ENCODE peak calls at places on chromosomes 5 and 9, in eight cellular contexts. One of them, this sample, is unnamed. For H3K36me3, the result is how much of the 10 kb centered on the place peaks cover.

GRCh38 chr5:82551840-82552385 is 273.8 kb upstream of the RPS23 start:
- DNase-seq in mammary epithelial cell: no peak
- DNase-seq in heart left ventricle: no peak
- DNase-seq in left lung: no peak
- DNase-seq in kidney: no peak
- DNase-seq in lower lobe of right lung: no peak
- DNase-seq in cardiac muscle cell: no peak
- DNase-seq in transverse colon: no peak
- DNase-seq in this sample: no peak

GRCh38 chr9:98317134-98317857 is 61.8 kb upstream of the TBC1D2 start:
- DNase-seq in mammary epithelial cell: no peak
- DNase-seq in heart left ventricle: no peak
- DNase-seq in left lung: no peak
- DNase-seq in kidney: peak
- DNase-seq in lower lobe of right lung: no peak
- DNase-seq in cardiac muscle cell: no peak
- DNase-seq in transverse colon: no peak
- DNase-seq in this sample: no peak

GRCh38 chr9:8604201-8604600 is 804.6 kb upstream of the DMAC1 start:
- DNase-seq in mammary epithelial cell: no peak
- DNase-seq in heart left ventricle: no peak
- DNase-seq in left lung: no peak
- DNase-seq in kidney: no peak
- DNase-seq in lower lobe of right lung: no peak
- DNase-seq in cardiac muscle cell: no peak
- DNase-seq in transverse colon: no peak
- DNase-seq in this sample: no peak

GRCh38 chr9:114224247-114224610 is 68.9 kb downstream of the COL27A1 start:
- DNase-seq in mammary epithelial cell: peak
- DNase-seq in heart left ventricle: no peak
- DNase-seq in left lung: no peak
- DNase-seq in kidney: no peak
- DNase-seq in lower lobe of right lung: no peak
- DNase-seq in cardiac muscle cell: no peak
- DNase-seq in transverse colon: no peak
- DNase-seq in this sample: no peak

GRCh38 chr5:152470167-152470566 is 65.1 kb upstream of the NMUR2 start:
- DNase-seq in mammary epithelial cell: no peak
- DNase-seq in heart left ventricle: no peak
- DNase-seq in left lung: no peak
- DNase-seq in kidney: no peak
- DNase-seq in lower lobe of right lung: no peak
- DNase-seq in cardiac muscle cell: no peak
- DNase-seq in transverse colon: no peak
- DNase-seq in this sample: no peak

GRCh38 chr9:131420913-131421312 is 27.0 kb downstream of the PRRC2B start:
- DNase-seq in mammary epithelial cell: peak
- DNase-seq in heart left ventricle: no peak
- DNase-seq in left lung: peak
- DNase-seq in kidney: no peak
- DNase-seq in lower lobe of right lung: no peak
- DNase-seq in cardiac muscle cell: no peak
- DNase-seq in transverse colon: no peak
- DNase-seq in this sample: no peak

GRCh38 chr5:145568581-145568980 is 266.6 kb downstream of the PRELID2 start:
- DNase-seq in mammary epithelial cell: peak
- DNase-seq in heart left ventricle: no peak
- DNase-seq in left lung: no peak
- DNase-seq in kidney: no peak
- DNase-seq in lower lobe of right lung: no peak
- DNase-seq in cardiac muscle cell: no peak
- DNase-seq in transverse colon: no peak
- DNase-seq in this sample: no peak

GRCh38 chr9:130288926-130289705 is 23.6 kb downstream of the HMCN2 start:
- DNase-seq in mammary epithelial cell: no peak
- DNase-seq in heart left ventricle: no peak
- DNase-seq in left lung: no peak
- DNase-seq in kidney: peak
- DNase-seq in lower lobe of right lung: no peak
- DNase-seq in cardiac muscle cell: no peak
- DNase-seq in transverse colon: no peak
- DNase-seq in this sample: no peak

GRCh38 chr9:112555091-112555643 is 68.5 kb downstream of the KIAA1958 start:
- DNase-seq in mammary epithelial cell: peak
- DNase-seq in heart left ventricle: no peak
- DNase-seq in left lung: no peak
- DNase-seq in kidney: no peak
- DNase-seq in lower lobe of right lung: no peak
- DNase-seq in cardiac muscle cell: no peak
- DNase-seq in transverse colon: no peak
- DNase-seq in this sample: no peak

GRCh38 chr9:22240619-22241018 is 206.0 kb upstream of the DMRTA1 start:
- DNase-seq in mammary epithelial cell: peak
- DNase-seq in heart left ventricle: no peak
- DNase-seq in left lung: no peak
- DNase-seq in kidney: no peak
- DNase-seq in lower lobe of right lung: no peak
- DNase-seq in cardiac muscle cell: no peak
- DNase-seq in transverse colon: no peak
- DNase-seq in this sample: no peak

GRCh38 chr5:7080501-7080900 is 315.4 kb upstream of the ADCY2 start:
- DNase-seq in mammary epithelial cell: no peak
- DNase-seq in heart left ventricle: no peak
- DNase-seq in left lung: no peak
- DNase-seq in kidney: no peak
- DNase-seq in lower lobe of right lung: no peak
- DNase-seq in cardiac muscle cell: no peak
- DNase-seq in transverse colon: no peak
- DNase-seq in this sample: no peak

GRCh38 chr5:37774912-37775483 is 64.8 kb downstream of the GDNF start:
- DNase-seq in mammary epithelial cell: peak
- DNase-seq in heart left ventricle: no peak
- DNase-seq in left lung: no peak
- DNase-seq in kidney: no peak
- DNase-seq in lower lobe of right lung: no peak
- DNase-seq in cardiac muscle cell: no peak
- DNase-seq in transverse colon: no peak
- DNase-seq in this sample: peak

GRCh38 chr5:143279698-143280097 is 123.8 kb downstream of the NR3C1 start:
- DNase-seq in mammary epithelial cell: no peak
- DNase-seq in heart left ventricle: no peak
- DNase-seq in left lung: no peak
- DNase-seq in kidney: no peak
- DNase-seq in lower lobe of right lung: no peak
- DNase-seq in cardiac muscle cell: no peak
- DNase-seq in transverse colon: no peak
- DNase-seq in this sample: no peak

GRCh38 chr9:136114606-136115005 is 4.1 kb downstream of the TMEM250 start:
- DNase-seq in mammary epithelial cell: no peak
- DNase-seq in heart left ventricle: no peak
- DNase-seq in left lung: no peak
- DNase-seq in kidney: no peak
- DNase-seq in lower lobe of right lung: no peak
- DNase-seq in cardiac muscle cell: no peak
- DNase-seq in transverse colon: no peak
- DNase-seq in this sample: no peak

GRCh38 chr9:72808446-72808768 is 144.4 kb downstream of the ALDH1A1 start:
- DNase-seq in mammary epithelial cell: no peak
- DNase-seq in heart left ventricle: no peak
- DNase-seq in left lung: no peak
- DNase-seq in kidney: no peak
- DNase-seq in lower lobe of right lung: no peak
- DNase-seq in cardiac muscle cell: no peak
- DNase-seq in transverse colon: no peak
- DNase-seq in this sample: no peak
- TF ChIP-seq CTCF in mammary epithelial cell: no peak
- TF ChIP-seq CTCF in heart left ventricle: no peak
- TF ChIP-seq CTCF in left lung: no peak
- TF ChIP-seq CTCF in kidney: no peak
- TF ChIP-seq CTCF in lower lobe of right lung: no peak
- TF ChIP-seq CTCF in cardiac muscle cell: no peak
- TF ChIP-seq CTCF in transverse colon: no peak
- TF ChIP-seq CTCF in this sample: no peak

GRCh38 chr9:137417161-137418021 is 5.6 kb downstream of the EXD3 start:
- DNase-seq in mammary epithelial cell: no peak
- DNase-seq in heart left ventricle: no peak
- DNase-seq in left lung: no peak
- DNase-seq in kidney: peak
- DNase-seq in lower lobe of right lung: peak
- DNase-seq in cardiac muscle cell: no peak
- DNase-seq in transverse colon: no peak
- DNase-seq in this sample: peak
- H3K4me3 ChIP-seq in mammary epithelial cell: peak
- H3K4me3 ChIP-seq in heart left ventricle: peak
- H3K4me3 ChIP-seq in left lung: peak
- H3K4me3 ChIP-seq in kidney: no peak
- H3K4me3 ChIP-seq in lower lobe of right lung: peak
- H3K4me3 ChIP-seq in cardiac muscle cell: no peak
- H3K4me3 ChIP-seq in transverse colon: no peak
- H3K4me3 ChIP-seq in this sample: no peak

DNA sequence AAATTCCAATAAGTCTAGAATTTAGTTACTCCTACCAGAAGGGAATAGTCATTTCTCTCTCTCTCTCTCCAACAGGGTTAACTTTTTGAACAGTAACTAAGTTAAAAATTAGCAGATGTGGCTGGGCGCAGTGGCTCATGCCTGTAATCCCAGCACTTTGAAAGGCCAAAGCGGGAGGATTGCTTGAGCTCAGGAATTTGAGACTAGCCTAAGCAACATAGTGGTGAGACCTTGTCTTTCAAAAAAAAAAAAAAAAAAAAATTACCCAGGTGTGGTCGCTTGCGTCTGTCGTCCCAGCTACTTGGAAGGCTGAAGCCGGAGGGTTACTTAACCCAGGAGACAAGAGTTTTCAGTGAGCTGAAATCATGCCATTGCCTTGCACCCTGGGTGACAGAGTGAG is 639.7 kb downstream of the PTPRD start:
- DNase-seq in mammary epithelial cell: no peak
- DNase-seq in heart left ventricle: no peak
- DNase-seq in left lung: no peak
- DNase-seq in kidney: no peak
- DNase-seq in lower lobe of right lung: no peak
- DNase-seq in cardiac muscle cell: no peak
- DNase-seq in transverse colon: no peak
- DNase-seq in this sample: no peak
- H3K36me3 ChIP-seq in mammary epithelial cell: under half
- H3K36me3 ChIP-seq in heart left ventricle: under half
- H3K36me3 ChIP-seq in left lung: under half
- H3K36me3 ChIP-seq in kidney: under half
- H3K36me3 ChIP-seq in lower lobe of right lung: under half
- H3K36me3 ChIP-seq in cardiac muscle cell: under half
- H3K36me3 ChIP-seq in transverse colon: under half
- H3K36me3 ChIP-seq in this sample: under half

GRCh38 chr9:109755040-109755439 is 25.0 kb upstream of the PALM2AKAP2 start:
- DNase-seq in mammary epithelial cell: peak
- DNase-seq in heart left ventricle: no peak
- DNase-seq in left lung: no peak
- DNase-seq in kidney: no peak
- DNase-seq in lower lobe of right lung: no peak
- DNase-seq in cardiac muscle cell: no peak
- DNase-seq in transverse colon: no peak
- DNase-seq in this sample: no peak

GRCh38 chr9:109751253-109751652 is 28.7 kb upstream of the PALM2AKAP2 start:
- DNase-seq in mammary epithelial cell: no peak
- DNase-seq in heart left ventricle: no peak
- DNase-seq in left lung: no peak
- DNase-seq in kidney: no peak
- DNase-seq in lower lobe of right lung: no peak
- DNase-seq in cardiac muscle cell: no peak
- DNase-seq in transverse colon: no peak
- DNase-seq in this sample: no peak

DNA sequence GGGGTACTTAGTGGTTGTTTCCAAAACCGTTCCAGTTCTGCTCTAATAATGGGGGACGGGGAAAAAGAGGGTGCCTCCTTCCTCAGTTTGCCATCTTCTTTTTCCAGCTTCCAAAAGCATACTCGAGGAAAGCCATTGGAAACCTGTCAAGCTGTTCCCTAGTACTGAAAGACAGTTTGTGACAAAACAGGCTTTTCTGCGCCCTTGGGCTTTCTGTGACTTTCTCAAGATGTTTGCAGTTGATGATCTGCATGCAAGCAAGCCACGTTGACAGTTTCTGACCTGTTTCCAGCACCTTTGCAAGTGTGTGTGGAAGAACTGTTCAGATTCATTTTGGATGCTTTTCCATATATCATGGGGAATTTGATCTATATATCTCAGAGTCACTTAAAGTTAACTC is 26.7 kb upstream of the PALM2AKAP2 start:
- DNase-seq in mammary epithelial cell: no peak
- DNase-seq in heart left ventricle: no peak
- DNase-seq in left lung: no peak
- DNase-seq in kidney: no peak
- DNase-seq in lower lobe of right lung: no peak
- DNase-seq in cardiac muscle cell: no peak
- DNase-seq in transverse colon: no peak
- DNase-seq in this sample: no peak
- TF ChIP-seq CTCF in mammary epithelial cell: no peak
- TF ChIP-seq CTCF in heart left ventricle: no peak
- TF ChIP-seq CTCF in left lung: no peak
- TF ChIP-seq CTCF in kidney: no peak
- TF ChIP-seq CTCF in lower lobe of right lung: no peak
- TF ChIP-seq CTCF in cardiac muscle cell: no peak
- TF ChIP-seq CTCF in transverse colon: no peak
- TF ChIP-seq CTCF in this sample: no peak

GRCh38 chr5:95283022-95283615 is 1.8 kb downstream of the MCTP1 start:
- DNase-seq in mammary epithelial cell: peak
- DNase-seq in heart left ventricle: no peak
- DNase-seq in left lung: no peak
- DNase-seq in kidney: no peak
- DNase-seq in lower lobe of right lung: no peak
- DNase-seq in cardiac muscle cell: no peak
- DNase-seq in transverse colon: no peak
- DNase-seq in this sample: no peak
- H3K4me3 ChIP-seq in mammary epithelial cell: no peak
- H3K4me3 ChIP-seq in heart left ventricle: no peak
- H3K4me3 ChIP-seq in left lung: peak
- H3K4me3 ChIP-seq in kidney: no peak
- H3K4me3 ChIP-seq in lower lobe of right lung: peak
- H3K4me3 ChIP-seq in cardiac muscle cell: peak
- H3K4me3 ChIP-seq in transverse colon: no peak
- H3K4me3 ChIP-seq in this sample: no peak